ENCODE peak calls at places on chromosome 20, in four cellular contexts. E is SHP77 treated with DMSO at 0.1 percent for 48 hours; L is A172; Z is activated naive CD4-positive, alpha-beta T cell treated with anti-CD3 and anti-CD28 coated beads for 36 hours. B is an unnamed sample.

GRCh38 chr20:46333136-46333991 is 25.1 kb upstream of the CDH22 start:
- DNase-seq in L (no peak), Z (no peak), E (no peak), B (no peak)

GRCh38 chr20:41782255-41782654 is 164.1 kb upstream of the CHD6 start:
- DNase-seq in E (no peak), Z (no peak), L (no peak), B (no peak)

GRCh38 chr20:36219671-36220220 is 16.5 kb upstream of the AAR2 start:
- DNase-seq in E (no peak), Z (no peak), L (no peak), B (peak)

GRCh38 chr20:48242623-48243022 is 457.3 kb upstream of the SULF2 start:
- DNase-seq in E (no peak), Z (no peak), L (no peak), B (no peak)

GRCh38 chr20:48722737-48723191 is 105.0 kb downstream of the PREX1 start:
- DNase-seq in E (peak), L (peak), Z (no peak), B (no peak)

GRCh38 chr20:37316116-37316774 is 26.8 kb downstream of the MANBAL start:
- DNase-seq in Z (peak), L (no peak), E (no peak), B (no peak)

GRCh38 chr20:32806356-32806755 is 13.4 kb upstream of the MAPRE1 start:
- DNase-seq in Z (no peak), E (no peak), L (no peak), B (no peak)

GRCh38 chr20:39676857-39677351 is 714.8 kb downstream of the DHX35 start:
- DNase-seq in L (no peak), E (no peak), Z (no peak), B (no peak)

GRCh38 chr20:41119593-41120561 is 17.5 kb upstream of the PLCG1 start:
- DNase-seq in Z (no peak), L (no peak), E (no peak), B (peak)

B was measured in putamen.